ENCODE peak calls at places on chromosome 1, in five cellular contexts. A is effector CD4-positive, alpha-beta T cell; Z is choroid plexus epithelial cell; U is HTR-8/SVneo; F is Peyer's patch. R is an unnamed sample.

GRCh38 chr1:48744032-48744431 is 32.7 kb downstream of the BEND5 start:
- DNase-seq in A (no peak), Z (no peak), U (no peak), F (no peak), R (no peak)

GRCh38 chr1:1355376-1355775 is 3.0 kb downstream of the MXRA8 start:
- DNase-seq in A (no peak), Z (peak), U (no peak), F (no peak), R (no peak)

GRCh38 chr1:109996476-109996875 is 11.9 kb downstream of the AHCYL1 start:
- DNase-seq in A (no peak), Z (peak), U (no peak), F (no peak), R (no peak)

GRCh38 chr1:17831619-17832018 is 76.5 kb downstream of the ACTL8 start:
- DNase-seq in A (no peak), Z (peak), U (peak), F (no peak), R (no peak)

GRCh38 chr1:205020466-205020865 is 22.5 kb upstream of the CNTN2 start:
- DNase-seq in A (no peak), Z (no peak), U (no peak), F (no peak), R (no peak)

GRCh38 chr1:110053557-110054428 is 16.7 kb downstream of the ALX3 start:
- DNase-seq in A (peak), Z (peak), U (peak), F (peak), R (peak)

GRCh38 chr1:216705686-216706085 is 17.5 kb downstream of the ESRRG start:
- DNase-seq in A (no peak), Z (no peak), U (no peak), F (no peak), R (no peak)

GRCh38 chr1:47434051-47434842 is 3.6 kb upstream of the FOXD2 start:
- DNase-seq in A (no peak), Z (peak), U (no peak), F (no peak), R (peak)

GRCh38 chr1:167927075-167927754 is 9.3 kb upstream of the DCAF6 start:
- DNase-seq in A (no peak), Z (no peak), U (no peak), F (no peak), R (no peak)

R was measured in transverse colon.